ENCODE peak calls at places on chromosomes 2 and 18, in five cellular contexts. One of them, this sample, is unnamed.

GRCh38 chr2:128781888-128782385 is 463.3 kb upstream of the HS6ST1 start:
- DNase-seq in IMR-90: no peak
- DNase-seq in A549: no peak
- DNase-seq in GM12878: no peak
- DNase-seq in SK-N-SH: no peak
- DNase-seq in this sample: no peak

GRCh38 chr2:74843371-74844298 is 9.7 kb downstream of the HK2 start:
- DNase-seq in IMR-90: peak
- DNase-seq in A549: no peak
- DNase-seq in GM12878: peak
- DNase-seq in SK-N-SH: no peak
- DNase-seq in this sample: no peak

GRCh38 chr2:141271346-141271745 is 859.5 kb downstream of the LRP1B start:
- DNase-seq in IMR-90: no peak
- DNase-seq in A549: no peak
- DNase-seq in GM12878: no peak
- DNase-seq in SK-N-SH: no peak
- DNase-seq in this sample: no peak

GRCh38 chr2:212005077-212005671 is 533.4 kb downstream of the ERBB4 start:
- DNase-seq in IMR-90: peak
- DNase-seq in A549: peak
- DNase-seq in GM12878: no peak
- DNase-seq in SK-N-SH: peak
- DNase-seq in this sample: peak

GRCh38 chr2:234267534-234267933 is 217.0 kb downstream of the SPP2 start:
- DNase-seq in IMR-90: no peak
- DNase-seq in A549: no peak
- DNase-seq in GM12878: no peak
- DNase-seq in SK-N-SH: no peak
- DNase-seq in this sample: no peak

GRCh38 chr2:122804494-122804893 is 1049.0 kb downstream of the TSN start:
- DNase-seq in IMR-90: no peak
- DNase-seq in A549: no peak
- DNase-seq in GM12878: no peak
- DNase-seq in SK-N-SH: no peak
- DNase-seq in this sample: no peak

GRCh38 chr18:40159141-40160017 is 1795.7 kb upstream of the PIK3C3 start:
- DNase-seq in IMR-90: peak
- DNase-seq in A549: peak
- DNase-seq in GM12878: peak
- DNase-seq in SK-N-SH: peak
- DNase-seq in this sample: peak

GRCh38 chr2:12325806-12326205 is 390.9 kb upstream of the TRIB2 start:
- DNase-seq in IMR-90: peak
- DNase-seq in A549: no peak
- DNase-seq in GM12878: no peak
- DNase-seq in SK-N-SH: no peak
- DNase-seq in this sample: no peak

GRCh38 chr18:64987096-64987495 is 763.7 kb upstream of the CDH7 start:
- DNase-seq in IMR-90: no peak
- DNase-seq in A549: no peak
- DNase-seq in GM12878: no peak
- DNase-seq in SK-N-SH: no peak
- DNase-seq in this sample: no peak

GRCh38 chr2:237433920-237434319 is 20.0 kb upstream of the COL6A3 start:
- DNase-seq in IMR-90: no peak
- DNase-seq in A549: no peak
- DNase-seq in GM12878: no peak
- DNase-seq in SK-N-SH: no peak
- DNase-seq in this sample: no peak

GRCh38 chr2:141967503-141967902 is 163.3 kb downstream of the LRP1B start:
- DNase-seq in IMR-90: no peak
- DNase-seq in A549: no peak
- DNase-seq in GM12878: no peak
- DNase-seq in SK-N-SH: no peak
- DNase-seq in this sample: no peak

GRCh38 chr2:33529771-33530481 is 53.5 kb downstream of the RASGRP3 start:
- DNase-seq in IMR-90: peak
- DNase-seq in A549: peak
- DNase-seq in GM12878: peak
- DNase-seq in SK-N-SH: no peak
- DNase-seq in this sample: peak

GRCh38 chr18:27544211-27544610 is 359.1 kb upstream of the CHST9 start:
- DNase-seq in IMR-90: no peak
- DNase-seq in A549: no peak
- DNase-seq in GM12878: no peak
- DNase-seq in SK-N-SH: no peak
- DNase-seq in this sample: no peak

DNA sequence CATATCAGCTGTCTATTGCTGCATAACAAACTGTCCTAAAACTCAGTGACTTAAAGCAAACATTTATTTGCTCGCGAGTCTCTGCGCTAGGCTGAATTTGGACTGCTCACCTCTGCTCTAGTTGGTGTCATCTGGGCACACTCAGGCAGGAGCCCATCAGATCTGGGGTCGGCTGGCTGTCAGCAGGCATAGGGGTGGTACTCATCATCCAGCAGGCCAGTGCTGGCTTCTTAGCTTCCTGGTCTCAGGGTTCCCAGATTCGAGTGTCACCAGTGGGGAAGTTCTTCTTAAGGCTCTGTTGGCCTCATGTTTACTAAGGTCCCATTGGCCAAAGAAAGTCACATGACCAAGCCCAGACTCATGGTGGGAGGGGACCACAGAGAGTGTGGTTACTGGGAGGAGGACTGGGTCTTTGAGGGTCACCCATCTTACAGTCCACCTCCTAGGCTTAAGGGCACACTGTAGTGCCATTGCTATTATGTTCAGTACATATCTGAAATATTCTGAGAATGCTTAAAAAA is 71.6 kb upstream of the ATG16L1 start:
- DNase-seq in IMR-90: no peak
- DNase-seq in A549: no peak
- DNase-seq in GM12878: no peak
- DNase-seq in SK-N-SH: no peak
- DNase-seq in this sample: peak
- TF ChIP-seq RCOR1 in IMR-90: no peak
- TF ChIP-seq RCOR1 in A549: no peak
- TF ChIP-seq RCOR1 in GM12878: no peak
- TF ChIP-seq RCOR1 in SK-N-SH: no peak
- TF ChIP-seq RCOR1 in this sample: no peak

DNA sequence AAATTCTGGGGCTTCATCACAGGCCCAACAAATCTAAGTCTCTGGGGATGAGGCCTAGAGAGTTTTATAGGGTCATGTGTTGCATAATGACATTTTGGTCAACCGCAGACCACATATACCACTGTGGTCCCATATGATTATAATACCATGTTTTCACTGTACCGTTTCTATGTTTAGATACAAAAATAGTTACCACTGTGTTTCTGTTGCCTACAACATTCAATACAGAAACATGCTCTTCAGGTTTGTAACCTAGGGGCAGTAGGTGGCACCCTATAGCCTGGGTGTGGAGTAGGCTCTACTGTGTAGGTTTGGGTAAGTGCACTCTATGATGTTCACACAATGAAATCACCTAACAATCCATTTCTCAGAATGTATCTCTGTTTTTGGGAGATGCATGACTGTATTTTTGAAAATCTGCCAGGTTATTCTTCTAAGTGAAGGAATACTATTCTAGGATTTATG is 485.2 kb downstream of the PTPRM start:
- DNase-seq in IMR-90: peak
- DNase-seq in A549: peak
- DNase-seq in GM12878: no peak
- DNase-seq in SK-N-SH: no peak
- DNase-seq in this sample: no peak
- TF ChIP-seq RCOR1 in IMR-90: no peak
- TF ChIP-seq RCOR1 in A549: no peak
- TF ChIP-seq RCOR1 in GM12878: no peak
- TF ChIP-seq RCOR1 in SK-N-SH: no peak
- TF ChIP-seq RCOR1 in this sample: no peak

DNA sequence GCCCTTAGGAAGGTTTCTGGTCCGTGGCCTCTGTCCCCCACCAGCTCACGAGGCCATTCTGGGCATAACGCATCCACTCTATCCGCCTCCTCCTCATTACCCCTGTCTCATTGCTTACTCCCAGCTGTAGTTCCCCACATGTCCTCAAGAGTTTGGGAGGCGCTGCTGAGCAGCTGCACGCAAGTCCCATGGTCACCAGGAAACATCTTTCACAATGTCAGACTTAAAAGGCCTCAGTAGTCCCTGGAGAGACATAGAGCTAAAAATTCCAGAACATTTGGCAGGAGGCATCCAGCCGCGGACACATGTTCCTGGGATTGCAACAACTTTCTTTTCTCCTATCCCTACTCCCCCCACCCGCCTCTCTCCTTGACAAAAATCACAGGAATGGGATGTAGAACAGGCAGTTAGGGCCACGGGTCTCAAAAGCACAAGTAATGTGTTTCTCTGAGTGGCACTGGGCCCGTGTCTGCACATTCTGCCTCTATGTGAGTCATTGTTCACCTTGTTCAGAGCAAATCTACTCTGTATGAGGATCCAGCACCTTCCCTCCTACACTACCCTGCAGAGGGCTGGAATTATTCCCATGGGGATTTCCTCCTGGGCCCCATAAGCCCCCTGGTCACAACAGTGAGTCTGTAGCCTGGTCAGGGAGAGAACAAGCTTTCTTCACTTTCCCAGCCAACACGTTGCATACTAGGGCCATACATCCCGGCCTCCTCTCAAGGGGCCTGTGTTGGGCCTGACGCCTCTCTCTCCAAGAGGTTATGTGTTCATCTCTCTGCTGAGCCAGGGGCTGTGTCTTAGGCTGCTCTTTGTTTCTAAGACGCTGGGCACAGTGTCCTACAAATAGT is 8.2 kb downstream of the LBH start:
- DNase-seq in IMR-90: peak
- DNase-seq in A549: peak
- DNase-seq in GM12878: no peak
- DNase-seq in SK-N-SH: peak
- DNase-seq in this sample: peak
- TF ChIP-seq RCOR1 in IMR-90: no peak
- TF ChIP-seq RCOR1 in A549: no peak
- TF ChIP-seq RCOR1 in GM12878: no peak
- TF ChIP-seq RCOR1 in SK-N-SH: peak
- TF ChIP-seq RCOR1 in this sample: peak

GRCh38 chr2:70381821-70382220 is 80.0 kb upstream of the FAM136A start:
- DNase-seq in IMR-90: peak
- DNase-seq in A549: peak
- DNase-seq in GM12878: no peak
- DNase-seq in SK-N-SH: peak
- DNase-seq in this sample: no peak

GRCh38 chr2:70388128-70388527 is 86.3 kb upstream of the FAM136A start:
- DNase-seq in IMR-90: no peak
- DNase-seq in A549: no peak
- DNase-seq in GM12878: no peak
- DNase-seq in SK-N-SH: no peak
- DNase-seq in this sample: no peak

GRCh38 chr2:70385204-70385603 is 83.3 kb upstream of the FAM136A start:
- DNase-seq in IMR-90: no peak
- DNase-seq in A549: no peak
- DNase-seq in GM12878: no peak
- DNase-seq in SK-N-SH: no peak
- DNase-seq in this sample: no peak

GRCh38 chr2:70388813-70389212 is 86.9 kb upstream of the FAM136A start:
- DNase-seq in IMR-90: no peak
- DNase-seq in A549: no peak
- DNase-seq in GM12878: no peak
- DNase-seq in SK-N-SH: no peak
- DNase-seq in this sample: no peak

DNA sequence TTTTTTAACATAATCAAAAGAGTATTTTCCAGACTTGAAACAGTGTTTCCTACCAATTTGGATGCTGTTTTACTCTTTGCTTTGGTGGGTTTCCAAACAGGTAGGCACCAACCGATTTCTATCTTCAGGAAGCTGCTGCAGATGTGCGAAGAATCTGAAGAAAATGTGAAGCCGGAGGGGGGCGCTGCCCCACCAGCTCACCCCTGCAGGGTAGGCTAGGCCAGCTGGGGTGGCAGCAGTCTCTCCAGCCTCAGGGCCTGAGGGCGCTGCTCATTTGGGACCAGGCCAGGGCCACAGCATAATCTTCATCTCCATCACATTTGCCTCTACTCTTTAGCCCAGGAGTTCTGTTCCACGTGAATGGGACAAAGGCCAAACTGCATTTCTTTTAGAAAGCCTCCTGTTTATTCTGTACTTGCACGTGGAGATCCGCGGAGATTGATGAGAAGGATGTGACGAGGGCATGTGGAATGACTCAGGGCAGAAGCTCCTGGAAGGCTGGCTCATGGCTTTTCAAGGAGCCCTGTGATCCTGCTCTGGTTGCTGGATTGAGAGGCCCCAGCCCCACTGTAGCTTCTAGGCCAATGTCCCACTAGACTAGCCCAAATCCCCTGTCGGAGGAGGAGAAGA is 84.2 kb upstream of the FAM136A start:
- DNase-seq in IMR-90: peak
- DNase-seq in A549: no peak
- DNase-seq in GM12878: no peak
- DNase-seq in SK-N-SH: peak
- DNase-seq in this sample: peak
- TF ChIP-seq RCOR1 in IMR-90: no peak
- TF ChIP-seq RCOR1 in A549: no peak
- TF ChIP-seq RCOR1 in GM12878: no peak
- TF ChIP-seq RCOR1 in SK-N-SH: no peak
- TF ChIP-seq RCOR1 in this sample: no peak

GRCh38 chr18:13629841-13630747 is 96.3 kb downstream of the FAM210A start:
- DNase-seq in IMR-90: peak
- DNase-seq in A549: peak
- DNase-seq in GM12878: peak
- DNase-seq in SK-N-SH: peak
- DNase-seq in this sample: peak
- TF ChIP-seq RCOR1 in IMR-90: no peak
- TF ChIP-seq RCOR1 in A549: no peak
- TF ChIP-seq RCOR1 in GM12878: no peak
- TF ChIP-seq RCOR1 in SK-N-SH: no peak
- TF ChIP-seq RCOR1 in this sample: peak

GRCh38 chr2:25098558-25099486 is 56.9 kb downstream of the EFR3B start:
- DNase-seq in IMR-90: peak
- DNase-seq in A549: peak
- DNase-seq in GM12878: no peak
- DNase-seq in SK-N-SH: no peak
- DNase-seq in this sample: no peak
- TF ChIP-seq RCOR1 in IMR-90: no peak
- TF ChIP-seq RCOR1 in A549: no peak
- TF ChIP-seq RCOR1 in GM12878: no peak
- TF ChIP-seq RCOR1 in SK-N-SH: no peak
- TF ChIP-seq RCOR1 in this sample: no peak

DNA sequence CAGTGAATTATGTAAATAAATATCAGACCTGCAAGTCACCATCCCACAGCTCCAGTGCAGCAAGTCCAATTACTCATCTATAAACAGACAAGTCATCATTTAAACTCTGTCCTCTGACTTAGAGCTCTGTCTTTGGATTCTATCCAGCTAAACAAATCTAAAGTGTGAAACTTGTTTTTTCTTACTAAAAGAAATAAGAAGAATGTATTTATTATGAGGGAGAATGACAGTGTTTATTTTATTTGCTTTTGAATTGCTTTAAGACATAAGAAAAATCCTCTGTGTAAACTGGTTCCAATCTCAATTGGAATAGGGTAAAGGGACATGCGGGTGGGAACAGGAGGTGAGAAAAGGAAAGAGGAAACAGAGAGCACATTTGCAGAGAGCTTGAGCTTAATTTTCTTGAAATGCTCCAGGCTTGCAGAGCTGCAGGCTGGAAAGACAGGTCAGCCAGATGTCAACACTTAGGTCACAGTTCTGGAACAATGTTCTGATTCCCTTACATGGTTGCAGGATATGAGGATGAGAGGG is 355.8 kb downstream of the MEIS1 start:
- DNase-seq in IMR-90: peak
- DNase-seq in A549: peak
- DNase-seq in GM12878: no peak
- DNase-seq in SK-N-SH: no peak
- DNase-seq in this sample: no peak
- TF ChIP-seq RCOR1 in IMR-90: no peak
- TF ChIP-seq RCOR1 in A549: no peak
- TF ChIP-seq RCOR1 in GM12878: no peak
- TF ChIP-seq RCOR1 in SK-N-SH: no peak
- TF ChIP-seq RCOR1 in this sample: no peak

This sample was measured in K562.